ENCODE peak calls at places on chromosomes 6 and 20, in six cellular contexts. One of them, this sample, is unnamed.

GRCh38 chr20:37393863-37394542 is 48.1 kb downstream of the SRC start:
- DNase-seq in OCI-LY7: no peak
- DNase-seq in fibroblast of lung: no peak
- DNase-seq in HepG2: no peak
- DNase-seq in mesenchymal stem cell: no peak
- DNase-seq in GM12878: no peak
- DNase-seq in this sample: no peak

GRCh38 chr20:8330785-8331699 is 199.0 kb downstream of the PLCB1 start:
- DNase-seq in GM12878: no peak
- DNase-seq in mesenchymal stem cell: no peak
- DNase-seq in OCI-LY7: no peak
- DNase-seq in HepG2: peak; percentile 94
- DNase-seq in fibroblast of lung: peak; percentile 65
- DNase-seq in this sample: no peak

GRCh38 chr6:169490830-169491229 is 211.0 kb downstream of the WDR27 start:
- DNase-seq in OCI-LY7: no peak
- DNase-seq in GM12878: no peak
- DNase-seq in fibroblast of lung: peak; percentile 75
- DNase-seq in HepG2: no peak
- DNase-seq in mesenchymal stem cell: no peak
- DNase-seq in this sample: no peak

GRCh38 chr6:84027340-84028183 is 6.0 kb upstream of the MRAP2 start:
- DNase-seq in fibroblast of lung: peak; percentile 77
- DNase-seq in OCI-LY7: no peak
- DNase-seq in HepG2: no peak
- DNase-seq in mesenchymal stem cell: no peak
- DNase-seq in GM12878: no peak
- DNase-seq in this sample: peak; percentile 16

GRCh38 chr20:53899351-53900167 is 170.8 kb downstream of the BCAS1 start:
- DNase-seq in GM12878: peak; percentile 95
- DNase-seq in fibroblast of lung: peak; percentile 93
- DNase-seq in mesenchymal stem cell: peak; percentile 93
- DNase-seq in HepG2: no peak
- DNase-seq in OCI-LY7: peak; percentile 93
- DNase-seq in this sample: no peak

GRCh38 chr6:91386204-91386603 is 799.3 kb upstream of the MAP3K7 start:
- DNase-seq in OCI-LY7: no peak
- DNase-seq in HepG2: no peak
- DNase-seq in GM12878: no peak
- DNase-seq in mesenchymal stem cell: no peak
- DNase-seq in fibroblast of lung: no peak
- DNase-seq in this sample: no peak

GRCh38 chr6:69801711-69802110 is 4.9 kb upstream of the LMBRD1 start:
- DNase-seq in GM12878: no peak
- DNase-seq in OCI-LY7: no peak
- DNase-seq in mesenchymal stem cell: no peak
- DNase-seq in HepG2: no peak
- DNase-seq in fibroblast of lung: no peak
- DNase-seq in this sample: no peak

GRCh38 chr20:63980317-63980805 is 571 bp upstream of the PRPF6 start:
- DNase-seq in OCI-LY7: no peak
- DNase-seq in GM12878: no peak
- DNase-seq in HepG2: peak; percentile 50
- DNase-seq in mesenchymal stem cell: no peak
- DNase-seq in fibroblast of lung: no peak
- DNase-seq in this sample: peak; percentile 7

GRCh38 chr6:131060311-131060710 is 2.7 kb downstream of the EPB41L2 start:
- DNase-seq in fibroblast of lung: peak; percentile 76
- DNase-seq in OCI-LY7: no peak
- DNase-seq in HepG2: no peak
- DNase-seq in GM12878: no peak
- DNase-seq in mesenchymal stem cell: peak; percentile 18
- DNase-seq in this sample: no peak

GRCh38 chr6:80488190-80488589 is 381.7 kb downstream of the BCKDHB start:
- DNase-seq in GM12878: no peak
- DNase-seq in mesenchymal stem cell: no peak
- DNase-seq in HepG2: peak; percentile 31
- DNase-seq in OCI-LY7: no peak
- DNase-seq in fibroblast of lung: no peak
- DNase-seq in this sample: no peak

GRCh38 chr6:18742406-18742805 is 355.3 kb downstream of the RNF144B start:
- DNase-seq in GM12878: no peak
- DNase-seq in OCI-LY7: no peak
- DNase-seq in fibroblast of lung: peak; percentile 60
- DNase-seq in HepG2: no peak
- DNase-seq in mesenchymal stem cell: no peak
- DNase-seq in this sample: no peak

GRCh38 chr20:37475258-37475657 is 45.8 kb upstream of the NNAT start:
- DNase-seq in GM12878: no peak
- DNase-seq in OCI-LY7: peak; percentile 4
- DNase-seq in fibroblast of lung: no peak
- DNase-seq in HepG2: no peak
- DNase-seq in mesenchymal stem cell: no peak
- DNase-seq in this sample: no peak

GRCh38 chr20:52312131-52312729 is 120.7 kb upstream of the ZFP64 start:
- DNase-seq in GM12878: peak; percentile 7
- DNase-seq in OCI-LY7: peak; percentile 69
- DNase-seq in mesenchymal stem cell: peak; percentile 76
- DNase-seq in HepG2: peak; percentile 70
- DNase-seq in fibroblast of lung: peak; percentile 53
- DNase-seq in this sample: peak; percentile 79

GRCh38 chr20:33649201-33649631 is 12.9 kb upstream of the C20orf144 start:
- DNase-seq in mesenchymal stem cell: no peak
- DNase-seq in HepG2: no peak
- DNase-seq in fibroblast of lung: no peak
- DNase-seq in GM12878: no peak
- DNase-seq in OCI-LY7: no peak
- DNase-seq in this sample: no peak

GRCh38 chr6:41536884-41537347 is 9.3 kb upstream of the FOXP4 start:
- DNase-seq in HepG2: no peak
- DNase-seq in fibroblast of lung: peak; percentile 15
- DNase-seq in GM12878: no peak
- DNase-seq in OCI-LY7: no peak
- DNase-seq in mesenchymal stem cell: no peak
- DNase-seq in this sample: peak; percentile 41

GRCh38 chr20:12969071-12969669 is 39.6 kb upstream of the SPTLC3 start:
- DNase-seq in HepG2: peak; percentile 47
- DNase-seq in OCI-LY7: no peak
- DNase-seq in fibroblast of lung: no peak
- DNase-seq in GM12878: no peak
- DNase-seq in mesenchymal stem cell: no peak
- DNase-seq in this sample: no peak

GRCh38 chr6:63245908-63246307 is 34.6 kb downstream of the FKBP1C start:
- DNase-seq in mesenchymal stem cell: peak; percentile 5
- DNase-seq in HepG2: peak; percentile 40
- DNase-seq in GM12878: no peak
- DNase-seq in OCI-LY7: no peak
- DNase-seq in fibroblast of lung: no peak
- DNase-seq in this sample: no peak

GRCh38 chr20:33733654-33734576 is 2.1 kb downstream of the ZNF341 start:
- DNase-seq in OCI-LY7: peak; percentile 65
- DNase-seq in fibroblast of lung: peak; percentile 58
- DNase-seq in HepG2: peak; percentile 94
- DNase-seq in mesenchymal stem cell: peak; percentile 87
- DNase-seq in GM12878: peak; percentile 37
- DNase-seq in this sample: peak; percentile 73

GRCh38 chr20:31972481-31973386 is 4.8 kb downstream of the XKR7 start:
- DNase-seq in OCI-LY7: no peak
- DNase-seq in fibroblast of lung: no peak
- DNase-seq in GM12878: no peak
- DNase-seq in mesenchymal stem cell: no peak
- DNase-seq in HepG2: no peak
- DNase-seq in this sample: no peak

GRCh38 chr6:140401666-140402255 is 1027.3 kb upstream of the CITED2 start:
- DNase-seq in mesenchymal stem cell: no peak
- DNase-seq in OCI-LY7: no peak
- DNase-seq in HepG2: no peak
- DNase-seq in GM12878: no peak
- DNase-seq in fibroblast of lung: peak; percentile 64
- DNase-seq in this sample: no peak

GRCh38 chr6:108120311-108120710 is 45.5 kb upstream of the NR2E1 start:
- DNase-seq in GM12878: no peak
- DNase-seq in HepG2: no peak
- DNase-seq in mesenchymal stem cell: no peak
- DNase-seq in OCI-LY7: no peak
- DNase-seq in fibroblast of lung: peak; percentile 31
- DNase-seq in this sample: no peak

GRCh38 chr6:146543940-146544661 is 468 bp downstream of the RAB32 start:
- DNase-seq in mesenchymal stem cell: peak; percentile 73
- DNase-seq in fibroblast of lung: peak; percentile 63
- DNase-seq in HepG2: peak; percentile 74
- DNase-seq in GM12878: no peak
- DNase-seq in OCI-LY7: no peak
- DNase-seq in this sample: peak; percentile 75

DNA sequence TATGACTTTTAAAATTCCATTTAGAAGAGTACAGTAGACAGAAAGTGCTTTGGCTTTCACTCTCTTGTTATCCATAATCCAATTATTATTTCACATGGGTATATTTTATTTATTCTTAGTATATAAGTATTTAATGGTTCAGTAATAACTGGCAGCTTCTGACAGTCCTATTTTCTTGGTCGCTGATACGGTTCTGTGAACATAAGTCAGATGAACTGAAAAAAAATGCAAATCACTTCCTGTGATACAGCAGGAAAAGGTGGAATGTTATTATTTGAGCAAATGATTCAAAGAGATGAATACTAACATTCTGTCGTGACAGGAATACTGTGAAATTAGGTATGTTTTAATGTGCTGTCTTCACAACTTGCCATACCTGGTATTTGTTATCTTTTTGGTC is 132.3 kb downstream of the ARHGAP18 start:
- DNase-seq in HepG2: no peak
- DNase-seq in mesenchymal stem cell: no peak
- DNase-seq in OCI-LY7: no peak
- DNase-seq in fibroblast of lung: peak; percentile 20
- DNase-seq in GM12878: no peak
- DNase-seq in this sample: no peak
- H2AFZ ChIP-seq in HepG2: no peak overlapping the region
- H2AFZ ChIP-seq in mesenchymal stem cell: no peak overlapping the region
- H2AFZ ChIP-seq in OCI-LY7: no peak overlapping the region
- H2AFZ ChIP-seq in fibroblast of lung: no peak overlapping the region
- H2AFZ ChIP-seq in GM12878: no peak overlapping the region
- H2AFZ ChIP-seq in this sample: no peak overlapping the region

GRCh38 chr6:100780648-100781047 is 100.5 kb downstream of the ASCC3 start:
- DNase-seq in mesenchymal stem cell: no peak
- DNase-seq in fibroblast of lung: no peak
- DNase-seq in GM12878: no peak
- DNase-seq in HepG2: no peak
- DNase-seq in OCI-LY7: no peak
- DNase-seq in this sample: no peak

GRCh38 chr6:100775667-100776066 is 105.5 kb downstream of the ASCC3 start:
- DNase-seq in GM12878: no peak
- DNase-seq in HepG2: no peak
- DNase-seq in mesenchymal stem cell: peak; percentile 11
- DNase-seq in OCI-LY7: no peak
- DNase-seq in fibroblast of lung: no peak
- DNase-seq in this sample: no peak

GRCh38 chr6:100768816-100769351 is 112.2 kb downstream of the ASCC3 start:
- DNase-seq in mesenchymal stem cell: no peak
- DNase-seq in HepG2: no peak
- DNase-seq in OCI-LY7: no peak
- DNase-seq in fibroblast of lung: no peak
- DNase-seq in GM12878: no peak
- DNase-seq in this sample: no peak

DNA sequence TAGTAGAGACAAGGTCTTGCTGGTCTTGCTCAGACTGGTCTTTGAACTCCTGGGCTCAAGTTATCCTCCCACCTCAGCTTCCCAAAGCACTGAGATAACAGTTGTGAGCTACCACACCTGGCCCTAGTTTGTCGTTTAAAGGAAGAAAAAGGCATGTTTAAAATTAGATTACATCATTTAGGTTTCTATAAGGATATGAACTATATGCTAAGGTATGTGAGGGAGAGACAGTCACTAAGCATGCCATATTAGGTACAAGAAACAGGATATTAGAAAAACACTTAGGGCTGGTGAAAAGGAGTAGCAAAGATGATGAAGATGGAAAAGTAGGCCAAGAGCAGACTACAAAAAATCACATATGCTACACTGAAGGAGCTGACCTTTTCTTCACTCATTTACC is 106.4 kb downstream of the ASCC3 start:
- DNase-seq in mesenchymal stem cell: no peak
- DNase-seq in GM12878: no peak
- DNase-seq in OCI-LY7: no peak
- DNase-seq in HepG2: no peak
- DNase-seq in fibroblast of lung: peak; percentile 23
- DNase-seq in this sample: no peak
- H3K27ac ChIP-seq in mesenchymal stem cell: no peak overlapping the region
- H3K27ac ChIP-seq in GM12878: no peak overlapping the region
- H3K27ac ChIP-seq in OCI-LY7: no peak overlapping the region
- H3K27ac ChIP-seq in HepG2: no peak overlapping the region
- H3K27ac ChIP-seq in fibroblast of lung: no peak overlapping the region
- H3K27ac ChIP-seq in this sample: no peak overlapping the region

DNA sequence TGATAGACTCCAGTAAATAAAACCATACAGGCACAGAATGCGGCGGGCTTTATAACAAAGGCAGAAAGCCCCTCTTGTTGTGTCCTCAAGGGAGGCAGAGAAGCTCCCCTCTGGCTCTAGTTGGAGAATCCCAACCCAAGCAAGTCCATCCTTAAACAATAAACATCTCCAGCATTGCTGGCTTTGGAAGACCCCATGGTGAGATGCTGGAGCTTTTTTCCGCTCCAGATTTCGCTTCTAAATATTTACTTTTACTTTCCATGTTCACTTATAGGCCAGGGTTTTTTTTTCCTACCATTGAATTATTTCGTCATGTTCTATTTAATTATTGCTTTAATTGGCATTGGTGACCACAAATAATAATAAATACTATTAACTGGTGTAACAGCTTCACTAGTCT is 176.2 kb downstream of the MTHFD1L start:
- DNase-seq in OCI-LY7: no peak
- DNase-seq in HepG2: no peak
- DNase-seq in fibroblast of lung: no peak
- DNase-seq in GM12878: no peak
- DNase-seq in mesenchymal stem cell: no peak
- DNase-seq in this sample: no peak
- H3K4me2 ChIP-seq in OCI-LY7: no peak overlapping the region
- H3K4me2 ChIP-seq in HepG2: no peak overlapping the region
- H3K4me2 ChIP-seq in fibroblast of lung: no peak overlapping the region
- H3K4me2 ChIP-seq in GM12878: no peak overlapping the region
- H3K4me2 ChIP-seq in mesenchymal stem cell: no peak overlapping the region
- H3K4me2 ChIP-seq in this sample: no peak overlapping the region

DNA sequence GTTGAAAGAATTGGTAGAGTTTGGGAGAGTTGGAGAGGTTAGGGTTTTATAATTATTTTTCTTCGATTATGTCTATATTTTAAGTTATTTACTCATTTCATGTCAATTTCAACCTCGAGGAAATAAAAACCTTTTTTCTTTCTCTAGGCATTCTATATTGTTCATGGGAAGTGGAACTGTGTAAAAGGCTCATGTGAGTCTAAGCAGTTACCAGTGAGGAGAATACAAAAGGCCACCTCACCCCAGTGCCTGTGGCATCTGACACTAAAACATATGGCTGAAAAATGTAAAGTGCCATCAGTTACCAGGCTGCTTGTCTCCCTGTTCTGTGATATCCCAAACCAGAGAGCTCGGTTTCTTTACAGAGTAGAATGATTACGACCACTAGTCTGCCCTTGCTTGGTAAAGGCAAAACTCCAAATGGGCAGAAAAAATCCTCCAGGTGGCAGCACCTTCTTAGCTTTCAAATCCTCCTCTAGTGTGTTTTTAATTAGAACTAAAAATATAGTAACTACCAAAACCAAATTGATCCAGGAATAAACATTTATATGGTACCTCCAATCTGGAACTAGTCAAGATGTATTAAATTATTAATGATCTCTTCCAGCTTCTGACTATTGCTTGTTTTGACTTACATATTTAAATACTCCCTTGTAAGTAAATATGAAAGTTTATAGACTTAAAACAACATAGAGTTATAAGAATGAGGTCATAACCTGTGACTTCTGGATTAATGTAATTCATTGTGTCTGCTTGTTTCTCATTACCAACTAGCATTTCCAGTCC is 122.6 kb upstream of the MCHR2 start:
- DNase-seq in HepG2: peak; percentile 43
- DNase-seq in OCI-LY7: peak; percentile 44
- DNase-seq in fibroblast of lung: peak; percentile 66
- DNase-seq in mesenchymal stem cell: peak; percentile 73
- DNase-seq in GM12878: no peak
- DNase-seq in this sample: peak; percentile 75
- H2AFZ ChIP-seq in HepG2: no peak overlapping the region
- H2AFZ ChIP-seq in OCI-LY7: no peak overlapping the region
- H2AFZ ChIP-seq in fibroblast of lung: no peak overlapping the region
- H2AFZ ChIP-seq in mesenchymal stem cell: no peak overlapping the region
- H2AFZ ChIP-seq in GM12878: no peak overlapping the region
- H2AFZ ChIP-seq in this sample: no peak overlapping the region

This sample was measured in hepatocyte.